ENCODE peak calls at places on chromosomes 5 and 9, in four cellular contexts. E, X, Z and W are unnamed samples.

GRCh38 chr9:92723801-92724323 is 40.8 kb downstream of the BICD2 start:
- DNase-seq in E (no peak), X (no peak), Z (no peak), W (no peak)

GRCh38 chr9:137387034-137387890 is 35.7 kb downstream of the EXD3 start:
- DNase-seq in E (no peak), X (no peak), Z (no peak), W (no peak)

GRCh38 chr5:74127377-74128338 is 501.7 kb downstream of the ARHGEF28 start:
- DNase-seq in E (peak; percentile 27), X (peak; percentile 34), Z (no peak), W (peak; percentile 33)

GRCh38 chr9:13095056-13095455 is 184.4 kb downstream of the MPDZ start:
- DNase-seq in E (no peak), X (no peak), Z (no peak), W (no peak)

GRCh38 chr5:159324097-159324760 is 6.1 kb downstream of the IL12B start:
- DNase-seq in E (peak; percentile 86), X (no peak), Z (no peak), W (no peak)

GRCh38 chr9:14530301-14530700 is 162.9 kb downstream of the ZDHHC21 start:
- DNase-seq in E (no peak), X (no peak), Z (no peak), W (no peak)

GRCh38 chr5:40046792-40047191 is 622.0 kb upstream of the DAB2 start:
- DNase-seq in E (no peak), X (no peak), Z (no peak), W (no peak)

GRCh38 chr9:96383165-96383939 is at the start of gene SLC35D2:
- DNase-seq in E (peak; percentile 73), X (peak; percentile 88), Z (peak; percentile 13), W (peak; percentile 93)

GRCh38 chr5:36756848-36757247 is 119.7 kb upstream of the NIPBL start:
- DNase-seq in E (no peak), X (no peak), Z (no peak), W (no peak)